ENCODE peak calls at places on chromosomes 11 and 22, in six cellular contexts. N, U, Z, X, V and I are unnamed samples.

GRCh38 chr11:82523141-82523540 is 210.5 kb downstream of the FAM181B start:
- DNase-seq in N (no peak), Z (no peak), V (no peak), X (no peak), U (no peak), I (peak; percentile 12)

GRCh38 chr11:8252946-8253345 is 10.7 kb downstream of the LMO1 start:
- DNase-seq in V (no peak), U (no peak), X (no peak), Z (no peak), N (no peak), I (no peak)

GRCh38 chr11:72676874-72677341 is 2.7 kb upstream of the PDE2A start:
- DNase-seq in N (peak; percentile 58), X (peak; percentile 84), U (no peak), V (peak; percentile 67), Z (no peak), I (peak; percentile 90)

GRCh38 chr11:71955898-71956456 is 27.1 kb downstream of the RNF121 start:
- DNase-seq in N (no peak), V (no peak), U (no peak), X (no peak), Z (no peak), I (no peak)

GRCh38 chr22:44180706-44181032 is at the start of gene PARVG:
- DNase-seq in X (no peak), N (no peak), Z (no peak), U (no peak), V (no peak), I (no peak)

GRCh38 chr22:49107561-49107960 is 720.1 kb downstream of the BRD1 start:
- DNase-seq in N (no peak), Z (no peak), V (no peak), U (peak; percentile 68), X (no peak), I (no peak)

GRCh38 chr11:127345819-127346459 is 345.4 kb upstream of the KIRREL3 start:
- DNase-seq in X (peak; percentile 36), V (no peak), Z (no peak), U (no peak), N (peak; percentile 18), I (peak; percentile 46)

GRCh38 chr22:29268511-29269229 is 602 bp downstream of the EWSR1 start:
- DNase-seq in U (peak; percentile 78), Z (no peak), X (peak; percentile 45), V (peak; percentile 70), N (peak; percentile 74), I (peak; percentile 54)

GRCh38 chr11:7691759-7692334 is 14.4 kb downstream of the OVCH2 start:
- DNase-seq in X (no peak), V (no peak), Z (no peak), N (no peak), U (no peak), I (no peak)

GRCh38 chr11:13928566-13929251 is 33.8 kb upstream of the SPON1 start:
- DNase-seq in Z (peak; percentile 20), V (no peak), U (no peak), X (no peak), N (no peak), I (no peak)

GRCh38 chr22:40238425-40239344 is 61.0 kb downstream of the TNRC6B start:
- DNase-seq in U (no peak), N (no peak), X (no peak), V (no peak), Z (peak; percentile 59), I (no peak)

GRCh38 chr11:106344392-106344791 is 266.9 kb downstream of the AASDHPPT start:
- DNase-seq in N (no peak), V (no peak), U (no peak), Z (peak; percentile 31), X (no peak), I (no peak)

GRCh38 chr11:19370100-19370861 is 129.5 kb upstream of the E2F8 start:
- DNase-seq in X (no peak), V (no peak), N (peak; percentile 45), U (no peak), Z (no peak), I (no peak)

GRCh38 chr11:79067355-79067685 is 373.5 kb downstream of the TENM4 start:
- DNase-seq in Z (no peak), U (no peak), X (no peak), N (no peak), V (no peak), I (no peak)

GRCh38 chr11:72721689-72722049 is 30.5 kb downstream of the ARAP1 start:
- DNase-seq in Z (no peak), N (peak; percentile 42), X (no peak), U (no peak), V (peak; percentile 62), I (no peak)

GRCh38 chr11:59783632-59784090 is 26.9 kb downstream of the MRPL16 start:
- DNase-seq in U (no peak), X (no peak), N (no peak), V (no peak), Z (no peak), I (no peak)

GRCh38 chr11:102135256-102135655 is 25.0 kb downstream of the YAP1 start:
- DNase-seq in V (no peak), X (no peak), Z (no peak), U (no peak), N (no peak), I (no peak)

GRCh38 chr22:33325232-33326004 is 267.2 kb upstream of the SYN3 start:
- DNase-seq in U (no peak), V (no peak), N (no peak), X (no peak), Z (no peak), I (no peak)

GRCh38 chr11:87437844-87438223 is 400.1 kb downstream of the TMEM135 start:
- DNase-seq in N (no peak), U (no peak), Z (peak; percentile 59), V (no peak), X (no peak), I (no peak)

GRCh38 chr22:35498026-35498425 is 42.6 kb upstream of the RASD2 start:
- DNase-seq in V (no peak), N (no peak), Z (no peak), U (no peak), X (no peak), I (no peak)

GRCh38 chr11:73398721-73399120 is 22.5 kb downstream of the RELT start:
- DNase-seq in Z (no peak), N (no peak), V (no peak), X (no peak), U (no peak), I (no peak)

GRCh38 chr11:125085301-125086081 is 22.4 kb downstream of the SLC37A2 start:
- DNase-seq in X (no peak), Z (no peak), N (no peak), U (peak; percentile 87), V (no peak), I (no peak)

GRCh38 chr11:116173506-116173905 is 599.3 kb downstream of the BUD13 start:
- DNase-seq in Z (no peak), V (no peak), N (no peak), X (no peak), U (no peak), I (peak; percentile 0)

GRCh38 chr11:10891321-10891720 is 33.5 kb upstream of the ZBED5 start:
- DNase-seq in N (no peak), U (no peak), X (no peak), Z (no peak), V (no peak), I (no peak)

GRCh38 chr11:10892250-10892649 is 34.4 kb upstream of the ZBED5 start:
- DNase-seq in X (no peak), V (no peak), U (no peak), Z (no peak), N (no peak), I (no peak)

GRCh38 chr11:10895285-10895684 is 37.4 kb upstream of the ZBED5 start:
- DNase-seq in V (no peak), X (no peak), Z (no peak), U (no peak), N (no peak), I (no peak)

GRCh38 chr11:10894666-10895065 is 36.8 kb upstream of the ZBED5 start:
- DNase-seq in X (no peak), Z (no peak), V (no peak), U (no peak), N (no peak), I (no peak)

DNA sequence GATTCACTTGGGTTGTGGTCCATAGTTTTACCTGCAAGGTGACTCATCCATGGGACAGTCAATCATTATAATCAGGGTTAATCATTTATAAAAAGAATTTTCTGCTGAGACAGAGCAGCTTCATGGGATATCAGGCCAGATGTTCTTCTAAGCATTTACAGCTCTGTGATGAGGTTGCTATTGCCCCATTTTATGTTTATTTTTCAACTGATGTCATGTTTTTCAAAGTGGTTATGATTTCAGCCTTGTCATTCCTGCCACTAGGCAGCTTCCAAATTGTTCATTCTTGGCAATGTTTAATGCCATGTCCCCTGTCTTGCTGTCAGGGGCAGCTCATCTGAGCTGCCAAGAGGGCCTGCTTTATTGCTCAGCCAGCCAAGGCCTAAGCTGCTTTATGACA is 35.9 kb upstream of the ZBED5 start:
- DNase-seq in N (no peak), U (no peak), V (no peak), Z (peak; percentile 55), X (no peak), I (no peak)
- TF ChIP-seq CTCF in N (peak; percentile 42), U (peak; percentile 77), V (peak; percentile 49), Z (peak; percentile 52), X (no peak), I (no peak)

DNA sequence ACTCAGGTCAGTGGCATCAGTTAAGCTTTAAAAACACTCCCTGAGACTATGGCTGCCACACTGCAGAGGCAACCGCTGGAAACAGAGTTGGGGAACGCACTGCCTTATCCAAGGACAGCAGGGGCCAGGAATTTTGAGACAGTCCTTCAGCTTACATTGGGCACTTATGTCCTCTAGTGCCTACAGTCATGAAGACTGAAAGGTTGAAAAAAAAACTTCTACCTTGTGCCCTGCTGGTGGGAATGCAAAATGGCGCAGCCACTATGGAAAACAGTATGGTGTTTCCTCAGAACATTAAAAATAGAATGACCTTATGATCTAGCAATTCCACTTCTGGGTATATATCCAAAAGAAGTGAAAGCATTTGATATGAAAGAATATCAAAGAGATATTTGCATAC is 19.6 kb downstream of the DKK3 start:
- DNase-seq in N (no peak), Z (no peak), V (no peak), X (no peak), U (no peak), I (no peak)
- TF ChIP-seq CTCF in N (peak; percentile 35), Z (peak; percentile 13), V (no peak), X (peak; percentile 46), U (peak; percentile 63), I (peak; percentile 47)

GRCh38 chr22:37258005-37258790 is 14.1 kb upstream of the RAC2 start:
- DNase-seq in V (peak; percentile 1), U (peak; percentile 1), N (no peak), X (no peak), Z (no peak), I (no peak)
- TF ChIP-seq CTCF in V (no peak), U (no peak), N (no peak), X (no peak), Z (no peak), I (no peak)

GRCh38 chr11:77436969-77437368 is 36.9 kb downstream of the PAK1 start:
- DNase-seq in U (no peak), Z (no peak), X (no peak), N (no peak), V (no peak), I (no peak)

GRCh38 chr11:77438487-77438886 is 35.4 kb downstream of the PAK1 start:
- DNase-seq in Z (no peak), U (no peak), N (no peak), V (no peak), X (no peak), I (no peak)

GRCh38 chr11:77440678-77441077 is 33.2 kb downstream of the PAK1 start:
- DNase-seq in U (no peak), N (no peak), V (no peak), X (no peak), Z (no peak), I (no peak)

GRCh38 chr11:77442394-77443053 is 31.4 kb downstream of the PAK1 start:
- DNase-seq in V (no peak), Z (no peak), N (no peak), X (no peak), U (no peak), I (no peak)

GRCh38 chr11:77441409-77441808 is 32.5 kb downstream of the PAK1 start:
- DNase-seq in N (no peak), X (no peak), V (no peak), Z (no peak), U (no peak), I (no peak)
- TF ChIP-seq CTCF in N (no peak), X (no peak), V (no peak), Z (no peak), U (no peak), I (no peak)